ENCODE peak calls at places on chromosome 6, in six cellular contexts. B is neuronal stem cell, P is fibroblast of lung, I is SK-N-SH, Q is IMR-90, W is GM23248. K is an unnamed sample.

GRCh38 chr6:36848658-36849441 is 9.6 kb upstream of the CPNE5 start:
- DNase-seq in I (peak), W (peak), B (peak), Q (no peak), P (no peak), K (no peak)

GRCh38 chr6:162372092-162372491 is 355.5 kb downstream of the PRKN start:
- DNase-seq in P (no peak), I (no peak), W (no peak), B (no peak), Q (no peak), K (no peak)

GRCh38 chr6:109944448-109944847 is 33.7 kb upstream of the GPR6 start:
- DNase-seq in Q (no peak), P (no peak), B (no peak), W (no peak), I (no peak), K (no peak)

GRCh38 chr6:93350774-93351173 is 68.6 kb downstream of the EPHA7 start:
- DNase-seq in P (no peak), B (no peak), I (no peak), Q (no peak), W (no peak), K (no peak)

GRCh38 chr6:162230147-162230752 is 497.3 kb downstream of the PRKN start:
- DNase-seq in B (no peak), P (no peak), I (no peak), W (no peak), Q (no peak), K (no peak)

GRCh38 chr6:47420394-47421371 is 56.9 kb upstream of the CD2AP start:
- DNase-seq in W (peak), P (peak), I (no peak), B (no peak), Q (peak), K (peak)

GRCh38 chr6:74222768-74223321 is 526.8 kb downstream of the CD109 start:
- DNase-seq in P (peak), Q (peak), W (peak), B (peak), I (no peak), K (peak)

GRCh38 chr6:136148051-136148450 is 102.1 kb downstream of the MTFR2 start:
- DNase-seq in B (no peak), W (no peak), Q (peak), P (no peak), I (no peak), K (no peak)

GRCh38 chr6:141470810-141471209 is 661.9 kb upstream of the GJE1 start:
- DNase-seq in P (no peak), B (no peak), I (no peak), W (no peak), Q (no peak), K (no peak)

GRCh38 chr6:38504996-38505395 is 134.7 kb downstream of the BTBD9 start:
- DNase-seq in W (no peak), I (no peak), B (no peak), Q (no peak), P (peak), K (no peak)

GRCh38 chr6:25503686-25504085 is 148.3 kb upstream of the SCGN start:
- DNase-seq in I (no peak), B (no peak), W (no peak), Q (no peak), P (peak), K (no peak)

GRCh38 chr6:72421387-72421786 is 200.5 kb upstream of the KCNQ5 start:
- DNase-seq in I (no peak), Q (no peak), B (no peak), W (peak), P (no peak), K (no peak)

GRCh38 chr6:162728706-162729105 is 932 bp downstream of the PACRG start:
- DNase-seq in Q (no peak), P (no peak), I (no peak), W (no peak), B (no peak), K (no peak)

GRCh38 chr6:144277605-144278227 is 7.4 kb upstream of the UTRN start:
- DNase-seq in W (no peak), Q (no peak), I (no peak), P (no peak), B (no peak), K (no peak)

GRCh38 chr6:113570651-113571050 is 286.5 kb upstream of the MARCKS start:
- DNase-seq in B (no peak), W (no peak), Q (no peak), P (no peak), I (no peak), K (no peak)

GRCh38 chr6:12232339-12232738 is 57.8 kb upstream of the EDN1 start:
- DNase-seq in P (peak), W (peak), B (no peak), Q (peak), I (no peak), K (peak)

GRCh38 chr6:147311218-147311617 is 107.0 kb downstream of the STXBP5 start:
- DNase-seq in I (no peak), B (no peak), W (peak), P (peak), Q (peak), K (no peak)

GRCh38 chr6:133710826-133711225 is 178.1 kb upstream of the TCF21 start:
- DNase-seq in B (no peak), W (no peak), I (no peak), Q (no peak), P (no peak), K (no peak)

GRCh38 chr6:133704371-133704770 is 184.5 kb upstream of the TCF21 start:
- DNase-seq in P (peak), Q (peak), W (peak), B (no peak), I (no peak), K (peak)

GRCh38 chr6:133705731-133706130 is 183.2 kb upstream of the TCF21 start:
- DNase-seq in I (no peak), B (no peak), P (peak), W (peak), Q (peak), K (peak)

GRCh38 chr6:133705071-133705470 is 183.8 kb upstream of the TCF21 start:
- DNase-seq in I (no peak), W (peak), Q (peak), B (no peak), P (peak), K (peak)

DNA sequence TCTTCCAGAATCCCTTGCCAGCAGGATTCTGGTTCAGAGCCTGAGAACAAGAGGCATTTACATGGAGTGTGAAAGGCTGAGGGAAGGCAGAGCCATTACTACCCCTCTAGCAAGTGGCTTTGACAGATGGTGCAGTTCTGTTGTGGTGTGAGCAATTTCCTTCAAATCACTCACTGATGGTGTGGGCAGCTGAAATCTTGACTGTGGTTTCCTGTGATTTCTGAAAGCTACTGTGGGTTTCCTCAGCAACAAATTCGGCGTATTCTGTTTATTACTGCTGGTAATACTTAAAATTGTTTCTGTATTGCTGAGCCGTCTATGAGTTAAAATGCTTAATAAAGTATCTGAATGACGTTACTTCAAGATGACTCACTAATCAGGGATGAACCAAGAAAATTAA is 181.5 kb upstream of the TCF21 start:
- DNase-seq in P (peak), I (no peak), Q (peak), W (peak), B (no peak), K (peak)
- H3K9ac ChIP-seq in P (no peak), I (no peak), Q (peak), W (peak), B (no peak), K (no peak)

GRCh38 chr6:154510144-154510905 is at the start of gene CNKSR3:
- DNase-seq in W (peak), P (peak), B (peak), Q (peak), I (peak), K (peak)
- H3K9ac ChIP-seq in W (peak), P (peak), B (peak), Q (peak), I (peak), K (peak)

DNA sequence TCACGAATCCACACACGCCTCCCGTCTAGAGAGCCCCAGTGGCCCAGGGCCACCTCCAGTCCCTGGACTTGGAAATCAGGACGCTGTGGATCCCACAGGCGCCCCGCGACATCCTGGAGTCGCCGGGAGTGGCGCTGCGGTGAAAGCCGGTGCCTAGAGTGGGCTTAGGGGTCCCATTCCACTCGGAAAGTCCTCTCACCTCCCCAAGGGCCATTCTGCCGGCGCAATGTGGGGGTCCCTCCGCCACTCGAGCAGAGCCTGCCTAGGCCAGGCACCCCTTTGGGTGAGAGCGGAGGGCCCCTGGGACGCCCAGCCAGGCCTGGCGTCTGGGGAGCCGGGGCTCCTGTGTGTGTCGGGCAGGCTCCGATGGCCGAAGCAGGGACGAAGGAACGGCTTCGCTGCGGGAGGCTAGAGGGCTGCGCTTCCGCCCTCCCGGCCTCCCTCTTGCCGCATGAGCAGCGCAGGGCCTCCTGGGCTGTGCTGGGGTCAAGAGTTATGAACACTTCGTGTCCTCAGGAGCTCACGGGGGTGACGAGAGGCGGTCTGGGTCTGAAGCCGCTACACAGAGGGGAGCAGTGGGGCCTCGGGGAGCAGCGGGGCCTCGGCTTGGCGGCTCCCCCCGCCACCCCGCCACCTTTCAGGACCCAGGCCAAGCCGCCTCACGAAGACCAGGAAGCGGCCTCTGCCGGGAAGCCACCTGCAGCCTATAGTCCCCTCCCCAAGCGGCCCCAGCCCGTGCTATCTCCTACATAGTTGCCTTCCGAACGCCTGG is 13.6 kb downstream of the POU3F2 start:
- DNase-seq in B (no peak), P (no peak), Q (no peak), W (no peak), I (no peak), K (no peak)
- H3K9ac ChIP-seq in B (no peak), P (no peak), Q (no peak), W (no peak), I (no peak), K (no peak)

DNA sequence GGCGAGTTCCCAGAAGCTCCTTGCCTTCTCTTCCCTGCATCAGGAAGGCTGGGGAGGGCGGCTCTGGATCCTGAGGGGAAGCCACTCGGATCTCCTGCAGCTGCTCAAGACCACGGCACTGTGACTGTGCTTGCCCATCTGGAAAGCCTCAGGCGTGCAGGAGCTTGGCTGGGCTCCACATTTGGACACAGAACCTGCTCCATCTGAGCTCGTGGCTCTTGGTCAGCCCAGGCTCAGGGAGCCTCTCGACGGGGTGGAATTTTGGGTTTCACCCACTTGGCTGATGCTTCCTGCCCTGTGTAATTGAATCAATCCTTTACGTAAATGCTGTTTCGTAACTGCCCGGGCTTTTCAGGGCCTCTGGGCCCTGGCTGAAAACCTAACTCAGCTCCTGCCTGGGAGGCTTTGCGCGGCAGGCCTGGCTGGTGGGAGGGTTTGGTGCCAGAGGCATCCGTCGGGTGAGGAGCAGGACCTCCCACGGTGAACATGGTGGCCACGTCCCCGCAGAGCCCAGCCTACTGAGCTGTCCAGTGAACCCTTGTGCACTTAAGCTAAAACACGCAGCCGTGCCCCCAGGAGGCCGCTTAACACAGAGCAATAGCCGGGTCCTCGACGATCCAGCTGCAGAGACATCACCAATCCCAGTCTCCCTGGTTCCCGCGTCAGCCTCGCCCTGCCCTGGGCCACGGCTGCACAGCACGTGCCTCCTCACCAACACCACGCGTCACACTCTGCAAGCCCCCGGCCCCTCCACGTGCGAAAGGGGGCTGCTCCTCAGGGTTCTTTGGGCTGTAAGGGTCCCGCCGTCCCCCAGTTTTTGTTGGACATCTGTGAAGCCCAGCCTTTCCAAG is 241.0 kb downstream of the DLL1 start:
- DNase-seq in P (no peak), Q (peak), W (peak), B (no peak), I (peak), K (no peak)
- H3K9ac ChIP-seq in P (no peak), Q (no peak), W (peak), B (peak), I (no peak), K (no peak)

DNA sequence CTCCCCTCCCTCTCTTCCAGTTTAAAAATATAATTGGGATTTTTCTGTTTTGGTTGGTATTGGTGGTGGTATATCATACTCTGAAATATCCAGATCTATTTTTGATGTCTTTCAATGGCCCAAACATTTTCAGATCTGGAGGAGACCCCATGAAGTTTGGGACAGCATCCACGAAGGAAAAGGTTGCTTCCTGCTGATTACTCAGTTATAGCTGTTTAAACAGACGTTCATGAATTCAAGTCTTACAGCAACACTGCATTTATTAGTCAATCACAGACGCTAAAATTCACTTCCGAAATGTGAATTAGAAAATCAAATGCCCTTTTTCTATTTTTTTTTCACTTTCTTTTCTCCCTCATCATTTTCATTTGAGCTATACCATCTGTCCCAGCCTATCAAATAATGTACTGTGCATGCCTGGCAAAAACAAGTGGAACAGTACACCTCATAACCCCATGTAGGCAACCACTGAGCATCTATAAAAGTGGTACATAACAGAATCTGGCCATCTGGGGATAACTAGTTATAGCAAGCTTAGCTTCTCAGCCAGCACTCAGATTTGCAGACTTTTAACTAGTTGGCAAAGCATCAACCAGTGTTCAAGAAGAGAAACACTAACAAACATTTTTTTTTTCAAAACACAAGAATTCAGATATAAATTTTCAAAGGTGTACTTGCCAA is 124.5 kb downstream of the HIVEP2 start:
- DNase-seq in I (no peak), W (no peak), B (no peak), Q (no peak), P (no peak), K (no peak)
- H3K9ac ChIP-seq in I (peak), W (peak), B (no peak), Q (no peak), P (peak), K (peak)